ENCODE peak calls at places on chromosomes 16 and 17, in ten cellular contexts. Y, S, F, D, Z, H, M, P, K and Q are unnamed samples.

GRCh38 chr16:47475786-47476185 is 14.7 kb downstream of the PHKB start:
- DNase-seq in F (no peak), K (peak; percentile 61), P (no peak), Z (no peak), S (no peak), Y (no peak), D (no peak), H (no peak), M (no peak), Q (no peak)

GRCh38 chr16:3182608-3183444 is 5.2 kb upstream of the OR1F1 start:
- DNase-seq in D (no peak), P (peak; percentile 71), Z (peak; percentile 77), F (no peak), M (no peak), H (peak; percentile 55), S (no peak), Y (no peak), K (no peak), Q (no peak)

GRCh38 chr17:80414508-80414802 is 512 bp upstream of the ENDOV start:
- DNase-seq in F (peak; percentile 26), Z (no peak), P (no peak), K (no peak), M (no peak), Y (no peak), D (no peak), H (no peak), S (no peak), Q (no peak)

GRCh38 chr17:63171428-63172205 is 205.6 kb downstream of the TANC2 start:
- DNase-seq in P (no peak), D (no peak), H (no peak), F (no peak), S (no peak), Z (no peak), M (no peak), Y (no peak), K (no peak), Q (no peak)

GRCh38 chr17:31663576-31663975 is 195.5 kb downstream of the COPRS start:
- DNase-seq in P (no peak), Y (no peak), M (no peak), S (no peak), K (no peak), F (no peak), D (no peak), Z (peak; percentile 15), H (no peak), Q (no peak)

GRCh38 chr16:77805403-77805802 is 17.0 kb downstream of the VAT1L start:
- DNase-seq in H (no peak), M (peak; percentile 36), D (no peak), Z (no peak), Y (peak; percentile 62), S (no peak), P (no peak), F (no peak), K (no peak), Q (no peak)

GRCh38 chr17:57985675-57985974 is 2.4 kb downstream of the VEZF1 start:
- DNase-seq in F (no peak), H (no peak), Y (no peak), M (no peak), D (no peak), Z (no peak), S (no peak), P (no peak), K (no peak), Q (no peak)

GRCh38 chr17:40541060-40541872 is 24.0 kb downstream of the CCR7 start:
- DNase-seq in P (peak; percentile 68), D (peak; percentile 40), Z (no peak), Y (no peak), K (no peak), H (no peak), F (peak; percentile 46), S (no peak), M (no peak), Q (no peak)

GRCh38 chr16:10180771-10181163 is 1.5 kb downstream of the GRIN2A start:
- DNase-seq in P (peak; percentile 23), H (peak; percentile 38), F (peak; percentile 70), Y (no peak), D (peak; percentile 20), S (no peak), Z (peak; percentile 97), M (no peak), K (peak; percentile 18), Q (no peak)

GRCh38 chr17:3851461-3852100 is 5.5 kb upstream of the NCBP3 start:
- DNase-seq in Z (no peak), P (no peak), D (no peak), Y (no peak), H (no peak), F (no peak), M (no peak), K (no peak), S (no peak), Q (no peak)

GRCh38 chr17:42378597-42379594 is 9.3 kb downstream of the STAT3 start:
- DNase-seq in F (no peak), P (no peak), Z (peak; percentile 52), Y (no peak), M (no peak), D (no peak), K (no peak), H (no peak), S (no peak), Q (no peak)

GRCh38 chr17:13601776-13602551 is at the start of gene HS3ST3A1:
- DNase-seq in Z (peak; percentile 94), D (peak; percentile 80), F (peak; percentile 81), H (no peak), K (peak; percentile 40), S (no peak), M (peak; percentile 5), P (peak; percentile 29), Y (peak; percentile 54), Q (peak; percentile 65)

GRCh38 chr16:81553080-81553813 is 108.6 kb downstream of the CMIP start:
- DNase-seq in M (no peak), H (no peak), K (no peak), D (no peak), Z (no peak), P (no peak), Y (no peak), F (peak; percentile 27), S (no peak), Q (no peak)

DNA sequence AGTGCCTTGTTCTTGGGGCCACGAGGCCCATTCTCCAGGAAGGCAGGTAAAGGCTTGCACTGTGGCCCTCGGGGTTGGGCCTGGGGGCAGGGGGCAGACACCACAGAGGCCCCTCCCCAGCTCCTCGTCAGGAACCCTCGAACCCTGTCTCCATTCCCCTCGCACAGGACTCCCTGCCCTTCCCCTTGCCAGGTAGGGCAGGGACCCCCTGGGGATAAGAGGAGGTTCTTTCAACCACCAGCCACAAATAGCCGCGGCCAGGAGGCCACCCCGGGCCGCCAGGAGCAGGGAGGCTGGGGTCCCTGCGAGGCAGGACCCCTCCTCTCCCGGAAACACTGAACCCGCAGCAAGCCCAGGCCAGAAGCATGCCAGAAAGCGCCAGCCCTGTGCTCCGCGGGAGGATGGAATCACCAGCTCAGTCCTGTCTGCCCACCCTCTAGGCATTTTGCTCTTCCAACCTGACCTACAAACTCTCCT is 45.6 kb downstream of the SLC47A1 start:
- DNase-seq in F (no peak), D (peak; percentile 47), Y (no peak), M (no peak), K (no peak), H (no peak), P (no peak), S (no peak), Z (peak; percentile 57), Q (no peak)
- H3K27me3 ChIP-seq in F (no peaks in the 10 kb centered on the region), D (no peaks in the 10 kb centered on the region), Y (no peaks in the 10 kb centered on the region), M (no peaks in the 10 kb centered on the region), K (no peaks in the 10 kb centered on the region), H (no peaks in the 10 kb centered on the region), P (no peaks in the 10 kb centered on the region), S (no peaks in the 10 kb centered on the region), Z (peaks cover 27% of the 10 kb centered on the region), Q (peaks cover 50% of the 10 kb centered on the region)

GRCh38 chr16:15575293-15576049 is 67.5 kb downstream of the MARF1 start:
- DNase-seq in S (no peak), P (no peak), M (no peak), F (no peak), Z (no peak), H (no peak), K (no peak), D (no peak), Y (no peak), Q (no peak)

GRCh38 chr16:15572329-15573001 is 70.5 kb downstream of the MARF1 start:
- DNase-seq in F (no peak), M (no peak), S (no peak), K (no peak), H (no peak), D (no peak), Z (no peak), P (no peak), Y (no peak), Q (peak; percentile 20)

GRCh38 chr16:15573274-15573895 is 69.6 kb downstream of the MARF1 start:
- DNase-seq in D (no peak), P (no peak), Z (no peak), K (no peak), M (no peak), Y (no peak), F (no peak), S (no peak), H (no peak), Q (no peak)

GRCh38 chr16:15576960-15577958 is 65.7 kb downstream of the MARF1 start:
- DNase-seq in S (no peak), K (no peak), M (peak; percentile 65), F (no peak), Y (no peak), D (no peak), Z (no peak), H (no peak), P (no peak), Q (no peak)

GRCh38 chr16:15574614-15574948 is 68.4 kb downstream of the MARF1 start:
- DNase-seq in Y (no peak), Z (no peak), F (no peak), K (no peak), P (no peak), M (no peak), D (no peak), S (no peak), H (no peak), Q (no peak)
- H3K27me3 ChIP-seq in Y (no peaks in the 10 kb centered on the region), Z (no peaks in the 10 kb centered on the region), F (no peaks in the 10 kb centered on the region), K (no peaks in the 10 kb centered on the region), P (no peaks in the 10 kb centered on the region), M (no peaks in the 10 kb centered on the region), D (no peaks in the 10 kb centered on the region), S (no peaks in the 10 kb centered on the region), H (no peaks in the 10 kb centered on the region), Q (no peaks in the 10 kb centered on the region)

DNA sequence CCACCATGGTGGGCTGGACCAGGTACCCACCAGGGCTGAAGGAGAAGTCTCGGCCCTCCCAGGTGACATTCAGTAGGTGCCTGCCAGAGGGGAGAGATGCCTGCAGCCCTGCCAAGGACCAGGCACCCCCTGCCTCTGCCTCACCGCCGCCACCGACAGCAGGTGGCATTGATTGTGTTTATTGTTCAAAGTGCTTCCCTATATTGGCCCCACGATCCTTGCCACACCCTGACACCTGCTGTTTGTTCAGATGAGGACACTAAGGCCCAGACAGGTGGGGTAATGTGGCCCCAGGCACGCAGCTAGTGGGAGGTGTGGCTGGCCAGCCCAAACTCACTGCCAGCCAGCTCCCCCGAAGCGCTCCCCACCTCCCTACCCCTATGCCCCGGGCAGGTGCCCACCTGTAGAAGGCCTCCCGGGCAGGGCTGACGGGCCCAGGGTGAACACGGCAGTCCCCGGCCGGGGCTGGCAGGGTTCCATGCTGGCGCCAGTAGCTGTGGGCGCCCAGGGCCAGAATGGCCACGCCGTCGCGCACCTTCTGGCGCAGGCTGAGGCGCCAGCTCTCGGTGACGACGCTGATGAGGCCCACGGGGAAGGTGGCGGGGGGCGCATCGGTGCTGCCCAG is 8.0 kb downstream of the GRIN2C start:
- DNase-seq in K (no peak), M (no peak), S (no peak), D (no peak), Y (no peak), F (no peak), P (no peak), H (no peak), Z (peak; percentile 25), Q (no peak)
- H3K27me3 ChIP-seq in K (no peaks in the 10 kb centered on the region), M (peaks cover 15% of the 10 kb centered on the region), S (no peaks in the 10 kb centered on the region), D (peaks cover 9% of the 10 kb centered on the region), Y (peaks cover 28% of the 10 kb centered on the region), F (peaks cover 58% of the 10 kb centered on the region), P (no peaks in the 10 kb centered on the region), H (no peaks in the 10 kb centered on the region), Z (peaks cover 92% of the 10 kb centered on the region), Q (peaks cover 56% of the 10 kb centered on the region)

GRCh38 chr17:48642059-48642842 is 16.1 kb upstream of the HOXB9 start:
- DNase-seq in M (no peak), K (no peak), Z (peak; percentile 90), F (no peak), Y (no peak), P (no peak), H (no peak), D (no peak), S (no peak), Q (no peak)
- H3K27me3 ChIP-seq in M (peaks cover 22% of the 10 kb centered on the region), K (peaks cover 89% of the 10 kb centered on the region), Z (peaks cover 100% of the 10 kb centered on the region), F (peaks cover 99% of the 10 kb centered on the region), Y (peaks cover 75% of the 10 kb centered on the region), P (no peaks in the 10 kb centered on the region), H (peaks cover 8% of the 10 kb centered on the region), D (no peaks in the 10 kb centered on the region), S (peaks cover 24% of the 10 kb centered on the region), Q (peaks cover 94% of the 10 kb centered on the region)